ENCODE peak calls at places on chromosomes 3 and 15, in ten cellular contexts. W, O, H, S, L, Z, U, A, V and I are unnamed samples.

GRCh38 chr3:13520326-13520880 is 28.5 kb upstream of the FBLN2 start:
- DNase-seq in H (no peak), S (no peak), A (no peak), V (no peak), Z (no peak), L (no peak), O (no peak), W (no peak), U (no peak), I (no peak)

GRCh38 chr15:41848595-41848994 is 9.9 kb downstream of the PLA2G4B start:
- DNase-seq in O (no peak), Z (no peak), S (no peak), V (no peak), L (peak; percentile 32), U (no peak), A (no peak), H (no peak), W (no peak), I (no peak)

GRCh38 chr15:96687388-96688107 is 357.0 kb downstream of the NR2F2 start:
- DNase-seq in W (no peak), Z (no peak), H (no peak), A (no peak), O (no peak), V (no peak), S (no peak), U (no peak), L (no peak), I (no peak)

GRCh38 chr3:47423548-47424145 is 42.8 kb downstream of the PTPN23 start:
- DNase-seq in A (no peak), S (no peak), H (no peak), L (no peak), V (no peak), U (no peak), Z (no peak), W (no peak), O (no peak), I (no peak)

GRCh38 chr3:172167892-172168648 is 128.7 kb downstream of the FNDC3B start:
- DNase-seq in A (no peak), H (no peak), V (no peak), W (no peak), O (no peak), L (no peak), S (no peak), U (no peak), Z (no peak), I (no peak)

GRCh38 chr3:147049901-147050300 is 356.4 kb downstream of the ZIC4 start:
- DNase-seq in A (no peak), S (no peak), W (no peak), U (no peak), Z (no peak), V (no peak), L (no peak), H (no peak), O (no peak), I (no peak)

GRCh38 chr15:62770752-62771151 is 271.8 kb upstream of the TPM1 start:
- DNase-seq in U (no peak), W (no peak), A (no peak), L (no peak), V (no peak), S (peak; percentile 92), Z (no peak), H (no peak), O (peak; percentile 34), I (no peak)

GRCh38 chr3:133277813-133278212 is 122.0 kb upstream of the BFSP2 start:
- DNase-seq in A (no peak), H (no peak), L (no peak), V (no peak), U (no peak), W (no peak), O (no peak), S (no peak), Z (no peak), I (no peak)

GRCh38 chr3:32366638-32367368 is 24.9 kb upstream of the CMTM7 start:
- DNase-seq in U (no peak), Z (no peak), S (peak; percentile 40), W (no peak), L (no peak), H (no peak), V (no peak), O (no peak), A (no peak), I (no peak)

GRCh38 chr15:74988007-74988800 is 7.2 kb upstream of the SCAMP5 start:
- DNase-seq in O (no peak), H (no peak), A (no peak), U (peak; percentile 40), S (peak; percentile 34), W (peak; percentile 11), Z (no peak), V (peak; percentile 21), L (peak; percentile 13), I (peak; percentile 69)

GRCh38 chr15:61401903-61402698 is 173.0 kb upstream of the RORA start:
- DNase-seq in A (no peak), V (no peak), Z (no peak), W (peak; percentile 63), H (no peak), U (no peak), S (no peak), L (no peak), O (no peak), I (no peak)

GRCh38 chr3:58237940-58238681 is 519 bp downstream of the ABHD6 start:
- DNase-seq in S (no peak), W (peak; percentile 28), O (no peak), H (peak; percentile 19), L (peak; percentile 31), V (peak; percentile 10), A (no peak), U (peak; percentile 55), Z (no peak), I (no peak)

GRCh38 chr3:107675233-107675900 is 152.6 kb downstream of the BBX start:
- DNase-seq in U (no peak), S (no peak), H (no peak), L (no peak), W (no peak), V (no peak), O (no peak), Z (no peak), A (no peak), I (no peak)

GRCh38 chr3:180383332-180384020 is 218.5 kb upstream of the TTC14 start:
- DNase-seq in S (no peak), H (no peak), L (no peak), Z (no peak), O (peak; percentile 0), W (no peak), A (no peak), U (no peak), V (no peak), I (no peak)

GRCh38 chr3:42701371-42702065 is 1.1 kb downstream of the HHATL start:
- DNase-seq in S (peak; percentile 63), A (no peak), H (peak; percentile 7), O (no peak), Z (no peak), U (peak; percentile 95), W (peak; percentile 29), V (no peak), L (peak; percentile 55), I (no peak)

GRCh38 chr3:194691481-194692281 is 6.0 kb downstream of the FAM43A start:
- DNase-seq in S (peak; percentile 10), Z (peak; percentile 23), W (no peak), L (no peak), O (peak; percentile 62), A (no peak), H (no peak), V (peak; percentile 53), U (peak; percentile 30), I (no peak)

GRCh38 chr3:186121968-186122367 is 13.1 kb upstream of the ETV5 start:
- DNase-seq in H (no peak), A (no peak), V (no peak), U (no peak), Z (no peak), L (no peak), S (no peak), O (no peak), W (peak; percentile 82), I (no peak)

GRCh38 chr3:59567656-59568055 is 517.8 kb upstream of the CFAP20DC start:
- DNase-seq in L (no peak), A (no peak), U (no peak), V (no peak), Z (no peak), S (peak; percentile 62), W (no peak), O (no peak), H (no peak), I (no peak)